ENCODE peak calls at places on chromosomes 1 and 21, in five cellular contexts. R, D, Z, S and U are unnamed samples.

GRCh38 chr1:234721476-234722266 is 111.7 kb upstream of the IRF2BP2 start:
- DNase-seq in R (peak), D (peak), Z (peak), S (no peak), U (peak)

GRCh38 chr1:20785907-20786309 is 1.2 kb downstream of the HP1BP3 start:
- DNase-seq in R (no peak), D (no peak), Z (no peak), S (no peak), U (no peak)

GRCh38 chr1:32774950-32775634 is 42.1 kb downstream of the YARS1 start:
- DNase-seq in R (no peak), D (no peak), Z (peak), S (no peak), U (no peak)

GRCh38 chr1:93061895-93062792 is 16.9 kb upstream of the MTF2 start:
- DNase-seq in R (no peak), D (peak), Z (peak), S (no peak), U (no peak)

GRCh38 chr1:203480084-203480483 is 4.5 kb downstream of the PRELP start:
- DNase-seq in R (no peak), D (no peak), Z (peak), S (peak), U (no peak)

GRCh38 chr1:110190282-110190929 is 19.7 kb upstream of the KCNC4 start:
- DNase-seq in R (peak), D (no peak), Z (no peak), S (no peak), U (no peak)

GRCh38 chr21:36688324-36688723 is 10.6 kb upstream of the SIM2 start:
- DNase-seq in R (peak), D (no peak), Z (no peak), S (no peak), U (peak)

GRCh38 chr21:42540396-42540795 is 26.7 kb downstream of the SLC37A1 start:
- DNase-seq in R (no peak), D (no peak), Z (no peak), S (no peak), U (no peak)

GRCh38 chr1:27137544-27138075 is 17.3 kb downstream of the SLC9A1 start:
- DNase-seq in R (peak), D (peak), Z (no peak), S (peak), U (peak)

GRCh38 chr1:229141701-229142377 is 129.1 kb upstream of the RAB4A start:
- DNase-seq in R (no peak), D (no peak), Z (no peak), S (no peak), U (no peak)

GRCh38 chr1:78351551-78352216 is 139.1 kb upstream of the PTGFR start:
- DNase-seq in R (no peak), D (no peak), Z (no peak), S (no peak), U (no peak)

GRCh38 chr1:52925571-52926005 is 1.5 kb upstream of the SCP2 start:
- DNase-seq in R (no peak), D (no peak), Z (no peak), S (no peak), U (no peak)

GRCh38 chr1:228004887-228005462 is 1.8 kb upstream of the WNT3A start:
- DNase-seq in R (no peak), D (no peak), Z (no peak), S (peak), U (no peak)

GRCh38 chr1:24952413-24952841 is 22.4 kb upstream of the RUNX3 start:
- DNase-seq in R (peak), D (no peak), Z (no peak), S (peak), U (no peak)

DNA sequence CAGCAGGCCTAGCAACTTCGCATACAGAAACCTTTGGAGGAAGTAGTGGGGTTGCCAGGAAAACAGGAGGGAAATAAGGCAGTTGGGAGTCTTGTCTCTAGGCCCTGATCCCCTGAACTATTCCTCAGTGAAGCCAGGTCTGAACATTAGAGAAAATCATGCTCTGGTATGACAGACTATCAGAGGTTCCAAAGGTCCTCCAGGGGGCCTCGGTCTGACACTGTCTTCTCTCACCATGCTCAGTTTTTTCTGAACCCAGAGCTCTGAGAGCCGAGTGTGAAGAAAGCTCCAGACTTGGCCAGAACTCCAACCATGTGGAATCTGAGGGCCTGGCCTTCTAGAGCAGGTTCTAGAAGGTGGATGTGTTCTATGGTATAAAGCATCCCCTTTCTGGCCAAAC is 4.0 kb downstream of the TOMM40L start:
- DNase-seq in R (no peak), D (no peak), Z (no peak), S (no peak), U (no peak)
- TF ChIP-seq CTCF in R (no peak), D (no peak), Z (no peak), S (no peak), U (no peak)

GRCh38 chr1:213988639-213989070 is 882 bp downstream of the PROX1 start:
- DNase-seq in R (no peak), D (no peak), Z (no peak), S (no peak), U (no peak)

GRCh38 chr1:213987422-213987875 is 324 bp upstream of the PROX1 start:
- DNase-seq in R (no peak), D (no peak), Z (no peak), S (peak), U (no peak)

GRCh38 chr1:213986925-213987250 is 885 bp upstream of the PROX1 start:
- DNase-seq in R (no peak), D (no peak), Z (no peak), S (no peak), U (no peak)

GRCh38 chr1:213989071-213989739 is 1.4 kb downstream of the PROX1 start:
- DNase-seq in R (peak), D (no peak), Z (no peak), S (no peak), U (no peak)

DNA sequence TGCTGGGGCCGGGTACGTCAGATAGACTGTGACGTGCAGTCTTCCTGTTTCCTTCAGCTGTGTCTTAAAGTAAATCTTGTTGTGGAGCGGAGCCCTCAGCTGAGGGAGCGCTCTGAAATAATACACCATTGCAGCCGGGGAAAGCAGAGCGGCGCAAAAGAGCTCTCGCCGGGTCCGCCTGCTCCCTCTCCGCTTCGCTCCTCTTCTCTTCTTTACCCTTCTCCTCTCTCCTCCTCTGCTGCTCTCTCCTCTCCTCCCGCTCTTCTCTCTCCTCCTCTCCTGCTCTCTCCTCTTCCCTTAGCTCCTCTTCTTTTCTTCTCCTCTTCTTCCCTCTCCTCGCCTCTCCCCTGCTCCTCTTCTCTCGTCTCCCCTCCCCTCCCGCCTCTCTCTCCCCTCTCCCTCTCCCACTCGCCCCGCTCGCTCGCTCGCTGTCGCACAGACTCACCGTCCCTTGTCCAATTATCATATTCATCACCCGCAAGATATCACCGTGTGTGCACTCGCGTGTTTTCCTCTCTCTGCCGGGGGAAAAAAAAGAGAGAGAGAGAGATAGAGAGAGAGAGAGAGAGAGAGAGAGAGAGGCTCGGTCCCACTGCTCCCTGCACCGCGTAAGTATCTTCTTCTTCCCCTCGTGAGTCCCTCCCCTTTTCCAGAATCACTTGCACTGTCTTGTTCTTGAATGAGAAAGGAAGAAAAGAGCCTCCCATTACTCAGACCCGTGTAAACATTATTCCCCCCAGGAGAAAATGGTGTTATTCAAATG is at the start of gene PROX1:
- DNase-seq in R (peak), D (peak), Z (peak), S (peak), U (peak)
- TF ChIP-seq POLR2A in R (peak), D (peak), Z (no peak), S (no peak), U (no peak)

GRCh38 chr1:202158810-202159533 is 1.4 kb downstream of the PTPN7 start:
- DNase-seq in R (no peak), D (no peak), Z (no peak), S (no peak), U (no peak)
- TF ChIP-seq CTCF in R (no peak), D (no peak), Z (no peak), S (no peak), U (no peak)

DNA sequence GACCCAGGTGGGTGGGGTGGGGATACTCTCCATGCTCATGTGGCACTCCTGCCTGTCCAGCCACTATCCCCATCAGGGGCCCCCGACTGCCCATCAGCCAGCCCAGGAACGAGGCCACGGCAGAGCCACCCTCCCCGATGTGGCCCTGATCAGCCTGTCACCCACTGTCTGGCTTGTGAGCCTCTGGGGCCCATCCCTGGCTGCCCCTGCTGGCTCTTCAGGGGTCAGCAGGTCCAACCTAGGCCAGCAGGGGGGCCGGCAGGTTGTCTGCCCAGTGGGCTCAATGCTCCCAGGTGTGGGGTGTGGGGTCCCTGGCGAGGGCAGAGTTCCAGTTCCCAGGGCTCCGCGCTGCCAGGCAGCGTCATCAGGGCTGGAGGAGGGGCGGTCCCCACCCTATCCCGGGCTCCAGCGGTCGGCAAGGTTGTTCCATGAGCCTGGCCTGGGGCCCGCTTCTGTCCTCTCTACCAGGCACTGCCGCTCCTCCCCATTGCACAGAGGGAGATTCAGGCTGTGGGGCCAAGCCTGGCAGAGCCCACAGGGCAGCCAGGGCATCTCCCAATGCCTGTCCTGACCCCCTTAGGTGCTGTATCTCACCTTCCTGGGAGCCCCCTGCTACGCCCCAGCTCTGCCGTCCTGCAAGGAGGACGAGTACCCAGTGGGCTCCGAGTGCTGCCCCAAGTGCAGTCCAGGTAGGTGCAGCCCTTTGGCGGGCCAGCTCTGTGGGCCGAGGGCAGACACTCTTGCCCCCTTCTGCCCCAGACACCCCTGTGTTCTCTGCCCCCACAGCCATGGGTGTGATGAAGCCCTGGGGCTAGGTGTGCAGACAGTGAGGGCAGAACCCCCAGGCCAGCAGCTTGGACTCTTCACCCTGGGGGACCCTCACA is 1.2 kb downstream of the TNFRSF14 start:
- DNase-seq in R (no peak), D (peak), Z (no peak), S (no peak), U (peak)
- TF ChIP-seq POLR2A in R (no peak), D (no peak), Z (no peak), S (no peak), U (no peak)

DNA sequence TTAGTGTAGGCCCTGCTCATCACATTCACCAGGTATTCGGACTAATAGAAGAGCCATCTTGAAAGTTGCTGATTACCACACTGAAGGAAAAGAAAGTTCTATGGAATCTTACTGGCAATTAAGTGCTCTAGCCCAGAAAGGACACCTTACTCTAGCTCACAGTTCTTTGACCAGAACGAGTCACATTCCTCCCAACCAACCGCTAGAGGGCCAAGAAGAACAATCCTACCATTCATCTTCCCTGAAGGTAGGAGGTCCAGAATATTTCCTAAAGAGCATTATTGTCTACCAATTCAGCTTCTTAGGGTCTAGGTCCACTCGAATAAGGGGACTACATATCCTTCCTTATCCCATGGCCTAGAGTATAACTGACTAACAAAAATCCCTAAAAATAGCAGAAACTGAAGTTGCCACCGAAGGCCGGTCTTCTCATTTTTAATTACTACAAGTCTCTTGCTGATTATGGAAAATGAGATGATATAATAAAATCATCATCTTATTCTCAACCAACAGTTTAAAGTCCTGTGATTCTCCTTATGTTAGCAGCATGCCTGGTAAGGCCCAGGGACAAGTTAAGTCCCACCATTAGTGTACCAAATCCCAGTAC is 2.7 kb upstream of the FMO1 start:
- DNase-seq in R (no peak), D (peak), Z (peak), S (no peak), U (no peak)
- TF ChIP-seq CTCF in R (peak), D (peak), Z (peak), S (peak), U (peak)